ENCODE peak calls at places on chromosomes 3 and 15, in nine cellular contexts. N is GM23338; Q is endothelial cell; L is CD8-positive, alpha-beta T cell; S is left lung; Y is ascending aorta; H is pancreas; T is HFF-Myc; D is fibroblast of villous mesenchyme. J is an unnamed sample.

GRCh38 chr3:18394384-18394995 is 30.6 kb downstream of the SATB1 start:
- DNase-seq in L (no peak), Y (no peak), H (no peak), S (peak), N (no peak), D (no peak), Q (no peak), T (no peak), J (no peak)

GRCh38 chr3:65714138-65714537 is 324.6 kb downstream of the MAGI1 start:
- DNase-seq in N (no peak), T (no peak), L (no peak), H (no peak), S (no peak), Q (no peak), Y (no peak), D (peak), J (no peak)

GRCh38 chr3:23450806-23451205 is 247.7 kb downstream of the UBE2E2 start:
- DNase-seq in Q (no peak), T (no peak), L (no peak), D (no peak), Y (no peak), H (no peak), N (no peak), S (no peak), J (no peak)

GRCh38 chr3:93843981-93844380 is 129.7 kb downstream of the PROS1 start:
- DNase-seq in Q (no peak), L (no peak), N (peak), H (no peak), Y (no peak), S (no peak), T (no peak), D (peak), J (no peak)

GRCh38 chr3:107416886-107417285 is 39.6 kb downstream of the CCDC54 start:
- DNase-seq in N (no peak), S (no peak), D (peak), H (no peak), Y (no peak), T (no peak), Q (no peak), L (no peak), J (no peak)

GRCh38 chr3:172208586-172209332 is 169.4 kb downstream of the FNDC3B start:
- DNase-seq in L (no peak), Q (no peak), D (no peak), T (no peak), S (no peak), Y (peak), H (no peak), N (peak), J (peak)

GRCh38 chr3:197491478-197491877 is 64.3 kb downstream of the BDH1 start:
- DNase-seq in L (no peak), H (no peak), Q (no peak), D (no peak), Y (no peak), T (no peak), N (no peak), S (no peak), J (no peak)

GRCh38 chr15:73969151-73969759 is 22.8 kb downstream of the STOML1 start:
- DNase-seq in S (no peak), L (no peak), T (no peak), N (no peak), Q (no peak), H (no peak), Y (no peak), D (no peak), J (no peak)

GRCh38 chr3:142019794-142020320 is 129.5 kb downstream of the TFDP2 start:
- DNase-seq in N (no peak), L (no peak), T (no peak), H (no peak), Y (no peak), D (no peak), S (no peak), Q (no peak), J (no peak)

GRCh38 chr3:167225821-167226220 is 154.3 kb downstream of the ZBBX start:
- DNase-seq in D (no peak), Y (no peak), T (no peak), S (no peak), Q (no peak), N (no peak), L (no peak), H (no peak), J (no peak)

GRCh38 chr3:167228135-167228534 is 152.0 kb downstream of the ZBBX start:
- DNase-seq in D (no peak), T (no peak), Y (no peak), L (no peak), N (no peak), Q (no peak), H (no peak), S (no peak), J (no peak)
- TF ChIP-seq CTCF in D (no peak), T (no peak), Y (no peak), L (no peak), N (no peak), Q (no peak), H (no peak), S (no peak), J (no peak)

GRCh38 chr15:64095795-64096485 is at the start of gene SNX1:
- DNase-seq in S (peak), T (peak), N (peak), Y (peak), L (peak), D (peak), H (peak), Q (peak), J (peak)

GRCh38 chr15:64095431-64095794 is 369 bp upstream of the SNX1 start:
- DNase-seq in T (no peak), Q (no peak), Y (no peak), N (no peak), D (no peak), H (no peak), S (no peak), L (no peak), J (no peak)

GRCh38 chr15:64099379-64099778 is 3.6 kb downstream of the SNX1 start:
- DNase-seq in T (no peak), N (no peak), Q (no peak), L (no peak), Y (no peak), H (no peak), D (peak), S (no peak), J (no peak)

GRCh38 chr15:64093627-64094417 is at the start of gene CIAO2A:
- DNase-seq in H (peak), D (peak), N (peak), Y (peak), T (peak), Q (peak), S (peak), L (peak), J (peak)

GRCh38 chr15:64096486-64097431 is 977 bp downstream of the SNX1 start:
- DNase-seq in D (peak), S (no peak), Y (no peak), T (no peak), L (no peak), N (peak), H (no peak), Q (no peak), J (no peak)
- TF ChIP-seq CTCF in D (peak), S (no peak), Y (no peak), T (peak), L (no peak), N (peak), H (no peak), Q (no peak), J (no peak)

GRCh38 chr3:47010050-47010712 is 30.7 kb downstream of the NBEAL2 start:
- DNase-seq in H (no peak), N (no peak), D (no peak), L (no peak), Y (no peak), S (peak), Q (peak), T (no peak), J (no peak)

GRCh38 chr3:47008258-47008671 is 28.8 kb downstream of the NBEAL2 start:
- DNase-seq in Q (no peak), L (no peak), T (no peak), S (peak), Y (no peak), H (no peak), N (no peak), D (no peak), J (no peak)

GRCh38 chr3:47010910-47011309 is 31.4 kb downstream of the NBEAL2 start:
- DNase-seq in H (no peak), L (no peak), S (no peak), Q (no peak), D (no peak), Y (no peak), T (no peak), N (no peak), J (no peak)

GRCh38 chr3:47008851-47009224 is 29.4 kb downstream of the NBEAL2 start:
- DNase-seq in S (no peak), L (no peak), H (no peak), Q (no peak), N (no peak), D (no peak), T (no peak), Y (no peak), J (no peak)

DNA sequence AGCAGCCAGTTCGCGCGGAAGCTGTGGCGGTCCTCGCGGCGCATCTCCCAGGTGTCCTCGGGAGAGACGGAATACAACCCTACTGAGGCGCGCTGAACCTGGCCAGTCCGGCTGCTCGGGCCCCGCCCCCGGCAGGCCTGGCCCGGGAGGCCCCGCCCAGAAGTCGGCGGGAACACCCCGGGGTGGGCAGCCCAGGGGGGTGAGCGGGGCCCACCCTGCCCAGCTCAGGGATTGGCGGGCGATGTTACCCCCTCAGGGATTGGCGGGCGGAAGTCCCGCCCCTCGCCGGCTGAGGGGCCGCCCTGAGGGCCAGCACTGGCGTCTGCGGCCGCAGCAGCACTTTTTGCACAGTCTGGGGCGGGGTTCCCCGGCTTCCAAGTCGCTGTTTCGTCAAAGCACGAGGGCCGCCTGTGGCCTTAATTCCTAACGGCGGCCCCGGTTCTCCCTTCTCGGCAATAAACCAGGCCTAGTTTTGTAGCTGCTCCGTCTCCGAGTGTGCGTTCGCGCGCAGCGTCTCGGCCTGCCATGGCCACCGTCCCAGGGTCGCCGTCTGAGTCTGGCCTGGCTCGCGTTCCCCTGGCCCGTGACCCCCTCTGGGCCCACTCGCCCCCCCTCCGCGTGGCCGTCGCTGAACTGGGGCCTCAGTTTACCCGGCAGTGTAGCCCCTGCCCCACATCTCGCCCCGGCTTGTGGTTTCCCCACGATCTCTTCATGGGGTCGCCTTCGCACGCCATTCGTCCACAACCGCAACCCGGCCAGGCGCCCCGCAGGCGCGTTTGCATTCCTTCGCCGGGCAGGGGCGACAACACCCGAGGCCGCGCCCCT is 30.0 kb downstream of the NBEAL2 start:
- DNase-seq in H (peak), N (peak), S (peak), Q (peak), T (peak), Y (peak), L (peak), D (peak), J (peak)
- TF ChIP-seq CTCF in H (no peak), N (no peak), S (no peak), Q (peak), T (no peak), Y (no peak), L (no peak), D (no peak), J (no peak)

DNA sequence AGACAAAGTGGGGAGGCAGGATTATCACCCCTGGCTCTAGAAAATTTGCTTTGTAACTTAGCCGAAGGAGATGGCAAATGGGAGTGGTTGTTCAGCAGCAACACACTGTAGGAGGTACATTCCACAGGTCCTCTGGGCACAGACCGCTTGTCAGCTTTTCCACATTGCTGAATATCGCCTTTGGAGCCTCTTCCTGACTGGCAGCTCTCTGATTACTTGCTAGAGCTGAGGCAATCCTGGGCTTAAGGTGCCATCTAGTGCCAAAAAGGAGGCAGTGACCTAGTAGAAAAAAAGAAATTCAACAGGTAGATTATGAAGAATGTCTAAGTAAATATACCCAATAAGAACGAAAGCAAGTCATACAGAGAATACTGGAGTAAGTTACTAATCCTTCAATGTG is 13.1 kb upstream of the SCN5A start:
- DNase-seq in T (no peak), N (peak), S (no peak), Y (no peak), L (no peak), D (peak), Q (no peak), H (no peak), J (no peak)
- TF ChIP-seq CTCF in T (peak), N (peak), S (no peak), Y (no peak), L (no peak), D (peak), Q (no peak), H (no peak), J (peak)

GRCh38 chr15:98772895-98773294 is 124.6 kb downstream of the IGF1R start:
- DNase-seq in T (no peak), Q (no peak), D (peak), Y (no peak), L (no peak), N (no peak), H (no peak), S (no peak), J (no peak)

GRCh38 chr15:98769867-98770266 is 121.5 kb downstream of the IGF1R start:
- DNase-seq in Q (no peak), N (no peak), Y (no peak), L (no peak), D (no peak), S (no peak), H (no peak), T (no peak), J (no peak)

GRCh38 chr15:98770984-98771383 is 122.6 kb downstream of the IGF1R start:
- DNase-seq in H (no peak), L (no peak), T (no peak), Q (no peak), D (no peak), S (no peak), Y (no peak), N (no peak), J (no peak)

GRCh38 chr15:98773616-98774015 is 125.3 kb downstream of the IGF1R start:
- DNase-seq in T (no peak), Y (no peak), L (no peak), S (no peak), D (no peak), H (no peak), N (no peak), Q (no peak), J (no peak)

DNA sequence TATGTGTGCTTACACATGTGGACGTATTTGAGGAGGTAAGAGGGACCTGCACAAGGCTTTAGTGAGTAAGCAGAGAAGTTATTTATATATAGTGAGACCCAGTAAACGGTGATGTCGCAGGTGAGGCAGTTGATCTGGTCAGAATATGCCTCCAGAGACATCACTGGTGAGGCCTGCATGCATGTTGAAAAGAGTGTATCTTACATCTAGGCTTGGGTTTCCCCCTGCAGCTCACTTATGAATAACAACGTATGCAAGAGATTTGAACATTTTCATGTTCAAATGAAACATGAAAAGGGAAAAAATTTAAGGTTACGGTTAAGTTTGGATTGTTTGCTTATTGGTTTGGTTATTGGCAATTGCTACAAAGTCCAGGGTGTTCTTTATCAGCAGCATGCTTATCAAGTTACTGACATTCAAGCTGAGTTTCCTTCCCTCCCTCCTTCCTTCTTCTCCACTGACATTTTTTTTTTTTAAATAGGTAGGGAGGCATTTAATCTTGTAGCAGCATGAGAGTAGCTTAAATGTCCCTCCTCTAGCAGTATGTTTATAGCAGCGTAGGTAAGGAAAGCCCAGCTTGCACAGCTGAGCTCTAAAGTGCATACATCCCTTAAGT is 123.2 kb downstream of the IGF1R start:
- DNase-seq in Y (no peak), H (no peak), Q (no peak), T (no peak), N (no peak), L (no peak), D (no peak), S (no peak), J (no peak)
- TF ChIP-seq CTCF in Y (no peak), H (no peak), Q (no peak), T (no peak), N (no peak), L (no peak), D (no peak), S (no peak), J (no peak)

GRCh38 chr15:26841514-26841913 is 25.3 kb upstream of the GABRA5 start:
- DNase-seq in Y (no peak), N (peak), D (no peak), Q (no peak), T (no peak), L (no peak), H (no peak), S (no peak), J (no peak)

GRCh38 chr15:26841941-26842340 is 24.9 kb upstream of the GABRA5 start:
- DNase-seq in Y (no peak), D (no peak), N (peak), L (no peak), Q (no peak), T (no peak), S (no peak), H (no peak), J (no peak)

GRCh38 chr15:26844901-26845300 is 22.0 kb upstream of the GABRA5 start:
- DNase-seq in H (no peak), Y (no peak), T (no peak), Q (no peak), N (no peak), S (no peak), D (no peak), L (no peak), J (no peak)

GRCh38 chr15:26842391-26842790 is 24.5 kb upstream of the GABRA5 start:
- DNase-seq in L (no peak), H (no peak), S (peak), Y (no peak), Q (no peak), T (no peak), D (no peak), N (peak), J (no peak)

GRCh38 chr15:26838742-26839460 is 28.0 kb upstream of the GABRA5 start:
- DNase-seq in N (peak), Q (peak), S (peak), T (no peak), L (no peak), Y (no peak), D (no peak), H (no peak), J (peak)
- TF ChIP-seq CTCF in N (peak), Q (peak), S (peak), T (peak), L (no peak), Y (no peak), D (peak), H (no peak), J (peak)

DNA sequence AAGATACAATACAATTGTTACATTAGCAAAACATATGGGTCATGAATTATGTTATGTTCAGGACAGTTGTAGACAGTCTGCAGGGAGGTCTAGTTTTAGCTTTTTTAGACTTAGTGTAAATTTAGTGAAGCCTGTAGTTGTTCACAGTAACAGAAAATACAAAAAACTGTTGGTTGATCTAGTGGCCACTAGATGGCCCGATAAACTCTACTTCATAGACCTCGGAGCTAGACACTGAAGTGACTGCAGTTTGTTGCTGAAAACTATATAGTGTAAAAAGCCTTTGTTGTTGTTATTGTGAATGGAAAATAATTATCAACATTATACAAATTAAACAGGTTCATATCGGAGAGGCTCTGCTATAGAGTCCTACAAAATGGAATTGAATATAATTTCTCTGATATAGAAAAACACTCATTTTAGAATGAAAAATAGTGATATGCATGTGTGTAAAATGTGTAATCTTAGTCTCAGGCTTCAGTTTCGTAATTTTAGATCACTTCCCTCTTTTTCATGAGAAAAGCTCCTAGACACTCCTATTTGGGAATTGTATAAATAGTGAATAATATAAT is 18.3 kb downstream of the MAGEL2 start:
- DNase-seq in L (no peak), H (no peak), S (no peak), Y (no peak), T (no peak), Q (no peak), D (no peak), N (peak), J (no peak)
- TF ChIP-seq CTCF in L (no peak), H (no peak), S (no peak), Y (no peak), T (peak), Q (peak), D (peak), N (peak), J (peak)

DNA sequence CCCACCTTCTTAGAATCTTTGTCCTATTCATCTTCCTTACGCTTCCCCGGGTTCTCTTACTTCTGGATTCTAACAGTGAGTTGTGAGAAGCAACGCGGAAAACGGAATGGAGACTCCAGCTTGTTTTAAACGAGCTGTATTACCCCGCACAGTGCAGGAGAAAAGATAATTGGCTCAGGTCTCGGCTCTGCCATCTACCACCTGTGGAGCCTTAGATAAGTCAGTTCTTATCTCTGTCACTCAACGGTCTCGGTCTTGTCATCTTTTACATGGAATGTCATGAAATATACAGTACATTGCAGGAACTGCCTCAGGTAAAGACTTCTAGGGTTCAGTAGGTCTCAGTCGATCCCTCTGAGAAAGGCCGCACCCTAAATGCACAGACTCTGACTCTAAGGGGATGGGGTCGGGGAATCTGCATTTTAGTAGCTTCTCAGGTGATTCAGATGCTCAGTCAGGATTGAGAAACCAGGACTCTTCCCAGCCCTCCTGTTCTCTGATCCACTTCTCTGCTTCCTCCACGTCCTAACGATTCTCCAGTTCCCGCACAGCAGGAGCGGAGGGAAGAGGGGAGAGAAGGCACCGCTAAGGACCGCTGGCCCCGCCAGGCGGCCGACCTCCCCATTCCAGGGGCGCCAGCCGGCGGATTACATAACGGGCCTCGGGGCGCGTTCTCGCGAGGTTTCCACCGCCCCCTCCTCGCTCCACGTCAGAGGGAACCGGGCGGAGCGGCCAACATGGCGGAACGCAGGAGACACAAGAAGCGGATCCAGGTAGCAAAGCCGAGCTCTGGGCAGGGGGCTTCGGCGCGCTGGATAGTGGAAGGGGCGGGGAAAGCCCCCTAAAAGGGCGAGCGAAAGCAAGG is at the start of gene SEC62:
- DNase-seq in N (peak), Y (peak), S (peak), L (peak), Q (peak), D (peak), H (peak), T (peak), J (peak)
- TF ChIP-seq CTCF in N (peak), Y (no peak), S (peak), L (no peak), Q (no peak), D (peak), H (no peak), T (no peak), J (peak)